ENCODE peak calls at places on chromosomes 5 and 9, in nine cellular contexts. G is CD8-positive, alpha-beta T cell; Z is uterus; M is fibroblast of pulmonary artery; F is epithelial cell of proximal tubule; L is sigmoid colon; W is GM12865; J is neural progenitor cell; A is brain microvascular endothelial cell. N is an unnamed sample.

GRCh38 chr9:13915591-13916301 is 398.2 kb downstream of the NFIB start:
- DNase-seq in G (no peak), Z (no peak), M (peak; percentile 48), F (no peak), L (no peak), W (no peak), J (no peak), A (peak; percentile 53), N (no peak)

GRCh38 chr5:122863240-122863639 is 17.8 kb downstream of the SNX24 start:
- DNase-seq in G (no peak), Z (no peak), M (no peak), F (no peak), L (no peak), W (no peak), J (no peak), A (no peak), N (no peak)

GRCh38 chr5:60504342-60504741 is 195.6 kb downstream of the DEPDC1B start:
- DNase-seq in G (no peak), Z (no peak), M (no peak), F (no peak), L (no peak), W (peak; percentile 76), J (no peak), A (no peak), N (no peak)

GRCh38 chr5:100430268-100430900 is 104.8 kb upstream of the FAM174A start:
- DNase-seq in G (peak; percentile 20), Z (no peak), M (peak; percentile 53), F (no peak), L (peak; percentile 60), W (peak; percentile 58), J (peak; percentile 58), A (peak; percentile 41), N (peak; percentile 44)

GRCh38 chr9:121055642-121056143 is 5.6 kb upstream of the C5 start:
- DNase-seq in G (no peak), Z (no peak), M (peak; percentile 13), F (no peak), L (no peak), W (peak; percentile 37), J (peak; percentile 44), A (no peak), N (peak; percentile 20)

GRCh38 chr5:32363030-32363429 is 50.3 kb upstream of the MTMR12 start:
- DNase-seq in G (no peak), Z (no peak), M (no peak), F (no peak), L (no peak), W (no peak), J (no peak), A (no peak), N (no peak)

GRCh38 chr5:133324926-133325325 is 273.1 kb downstream of the HSPA4 start:
- DNase-seq in G (no peak), Z (no peak), M (no peak), F (no peak), L (no peak), W (no peak), J (no peak), A (no peak), N (no peak)

GRCh38 chr9:114238471-114238870 is 83.1 kb downstream of the COL27A1 start:
- DNase-seq in G (no peak), Z (peak; percentile 37), M (peak; percentile 28), F (no peak), L (no peak), W (no peak), J (no peak), A (no peak), N (no peak)

GRCh38 chr9:92236465-92236864 is 57.0 kb downstream of the IARS1 start:
- DNase-seq in G (no peak), Z (no peak), M (no peak), F (no peak), L (no peak), W (no peak), J (no peak), A (no peak), N (no peak)

GRCh38 chr9:86304236-86304730 is 21.9 kb upstream of the ISCA1 start:
- DNase-seq in G (no peak), Z (no peak), M (no peak), F (no peak), L (no peak), W (no peak), J (no peak), A (no peak), N (no peak)

GRCh38 chr5:98651715-98652114 is 121.7 kb upstream of the RGMB start:
- DNase-seq in G (no peak), Z (no peak), M (no peak), F (no peak), L (no peak), W (no peak), J (no peak), A (no peak), N (no peak)

GRCh38 chr5:138665261-138665660 is 88.0 kb upstream of the CTNNA1 start:
- DNase-seq in G (no peak), Z (no peak), M (no peak), F (no peak), L (no peak), W (no peak), J (no peak), A (no peak), N (no peak)

GRCh38 chr9:87422999-87423398 is 74.7 kb upstream of the DAPK1 start:
- DNase-seq in G (no peak), Z (no peak), M (peak; percentile 16), F (no peak), L (no peak), W (no peak), J (no peak), A (no peak), N (no peak)
- TF ChIP-seq CTCF in G (no peak), Z (no peak), M (no peak), F (peak; percentile 36), L (no peak), W (no peak), J (no peak), A (no peak), N (no peak)

GRCh38 chr5:72106922-72107873 is at the start of gene MAP1B:
- DNase-seq in G (no peak), Z (peak; percentile 66), M (peak; percentile 74), F (no peak), L (peak; percentile 80), W (no peak), J (peak; percentile 98), A (peak; percentile 45), N (peak; percentile 92)

GRCh38 chr5:72107874-72108199 is 562 bp downstream of the MAP1B start:
- DNase-seq in G (no peak), Z (peak; percentile 20), M (no peak), F (no peak), L (no peak), W (peak; percentile 14), J (peak; percentile 64), A (peak; percentile 10), N (peak; percentile 42)

GRCh38 chr5:72109625-72110024 is 2.4 kb downstream of the MAP1B start:
- DNase-seq in G (no peak), Z (no peak), M (no peak), F (no peak), L (no peak), W (no peak), J (peak; percentile 50), A (peak; percentile 31), N (peak; percentile 61)

GRCh38 chr5:72109051-72109411 is 1.8 kb downstream of the MAP1B start:
- DNase-seq in G (no peak), Z (no peak), M (no peak), F (no peak), L (no peak), W (no peak), J (no peak), A (no peak), N (no peak)

GRCh38 chr5:72108200-72109050 is 1.1 kb downstream of the MAP1B start:
- DNase-seq in G (no peak), Z (peak; percentile 74), M (peak; percentile 78), F (no peak), L (peak; percentile 85), W (no peak), J (peak; percentile 94), A (peak; percentile 70), N (peak; percentile 72)
- H3K4me3 ChIP-seq in G (no peak overlapping the region), Z (peak overlapping the region; percentile 67), M (peak overlapping the region; percentile 89), F (peak overlapping the region; percentile 75), L (peak overlapping the region; percentile 82), W (no peak overlapping the region), J (peak overlapping the region; percentile 95), A (peak overlapping the region; percentile 95), N (peak overlapping the region; percentile 100)

GRCh38 chr5:159106193-159106568 is 6.5 kb upstream of the EBF1 start:
- DNase-seq in G (no peak), Z (no peak), M (no peak), F (no peak), L (no peak), W (peak; percentile 44), J (peak; percentile 11), A (no peak), N (no peak)

GRCh38 chr5:159105318-159106053 is 5.8 kb upstream of the EBF1 start:
- DNase-seq in G (no peak), Z (peak; percentile 18), M (no peak), F (no peak), L (no peak), W (peak; percentile 49), J (peak; percentile 64), A (no peak), N (no peak)

GRCh38 chr5:159107308-159107707 is 7.6 kb upstream of the EBF1 start:
- DNase-seq in G (no peak), Z (no peak), M (no peak), F (no peak), L (no peak), W (no peak), J (no peak), A (no peak), N (no peak)

GRCh38 chr5:159104759-159105317 is 5.1 kb upstream of the EBF1 start:
- DNase-seq in G (no peak), Z (no peak), M (no peak), F (no peak), L (no peak), W (peak; percentile 57), J (peak; percentile 27), A (no peak), N (no peak)

DNA sequence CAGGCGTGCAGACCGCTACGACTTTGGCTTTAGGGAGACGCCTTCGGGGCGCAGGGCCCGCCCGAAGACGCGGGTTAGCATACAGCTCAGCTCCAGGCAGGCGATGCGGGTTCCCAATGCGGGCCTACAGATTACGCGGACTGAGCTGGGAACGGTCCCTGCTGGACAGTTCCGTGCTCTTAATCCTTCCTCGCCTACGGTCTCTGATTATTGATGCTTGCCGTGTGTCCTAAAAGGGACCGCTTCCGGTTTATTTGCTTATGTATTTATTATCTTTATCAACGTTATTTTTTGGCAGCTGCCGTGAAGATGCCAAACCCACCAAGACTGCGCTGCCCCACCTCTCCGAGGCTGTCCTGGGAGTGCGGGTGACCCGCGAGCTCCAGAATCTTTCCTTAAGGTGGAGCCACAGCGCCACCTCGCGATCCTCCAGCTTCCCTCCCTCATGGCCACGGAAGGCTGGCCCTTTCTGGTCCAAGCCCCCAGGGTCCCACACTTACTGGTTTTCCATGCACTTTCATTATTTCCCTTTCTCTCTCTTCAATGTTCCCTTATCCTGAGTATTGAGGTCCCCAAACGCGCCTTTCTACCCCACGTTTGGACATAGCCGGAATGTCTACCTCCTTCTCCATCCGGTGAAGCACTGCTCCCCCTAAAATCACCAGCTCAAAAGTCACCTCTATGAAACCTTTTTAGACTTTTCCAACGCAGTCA is 7.0 kb upstream of the EBF1 start:
- DNase-seq in G (peak; percentile 48), Z (peak; percentile 83), M (peak; percentile 75), F (no peak), L (peak; percentile 88), W (peak; percentile 85), J (peak; percentile 93), A (peak; percentile 60), N (peak; percentile 76)
- TF ChIP-seq CTCF in G (peak; percentile 93), Z (peak; percentile 94), M (peak; percentile 87), F (peak; percentile 91), L (peak; percentile 91), W (peak; percentile 83), J (peak; percentile 96), A (peak; percentile 90), N (peak; percentile 88)

GRCh38 chr9:91180930-91181268 is 180.8 kb downstream of the AUH start:
- DNase-seq in G (no peak), Z (no peak), M (no peak), F (no peak), L (no peak), W (no peak), J (no peak), A (no peak), N (no peak)
- H3K4me3 ChIP-seq in G (no peak overlapping the region), Z (no peak overlapping the region), M (no peak overlapping the region), F (no peak overlapping the region), L (no peak overlapping the region), W (no peak overlapping the region), J (no peak overlapping the region), A (no peak overlapping the region), N (no peak overlapping the region)

N was measured in WERI-Rb-1.